ENCODE peak calls at places on chromosomes 13 and 19, in five cellular contexts. Y is HepG2, V is SK-N-SH, U is HCT116, A is GM12878. G is an unnamed sample.

GRCh38 chr13:101738336-101738735 is 285.9 kb downstream of the ITGBL1 start:
- DNase-seq in A (no peak), Y (no peak), V (no peak), U (no peak), G (no peak)

GRCh38 chr13:49545661-49546060 is 39.7 kb downstream of the RCBTB1 start:
- DNase-seq in A (no peak), Y (no peak), V (no peak), U (no peak), G (no peak)

GRCh38 chr19:13024126-13024957 is 29.1 kb downstream of the NFIX start:
- DNase-seq in Y (no peak), U (no peak), A (no peak), V (no peak), G (no peak)

GRCh38 chr19:35940839-35941238 is 4.7 kb downstream of the LRFN3 start:
- DNase-seq in U (no peak), V (no peak), A (no peak), Y (no peak), G (no peak)

GRCh38 chr13:95087746-95088305 is 213.4 kb downstream of the ABCC4 start:
- DNase-seq in A (no peak), V (no peak), U (no peak), Y (peak), G (peak)

GRCh38 chr19:41816761-41817160 is 20.4 kb downstream of the CEACAM3 start:
- DNase-seq in V (no peak), A (no peak), Y (no peak), U (no peak), G (no peak)

GRCh38 chr13:97880298-97880675 is 73.2 kb upstream of the IPO5 start:
- DNase-seq in Y (no peak), U (no peak), A (no peak), V (no peak), G (no peak)

GRCh38 chr13:21232196-21232595 is 55.7 kb downstream of the MRPL57 start:
- DNase-seq in A (no peak), V (no peak), U (no peak), Y (no peak), G (no peak)

GRCh38 chr19:10006335-10006708 is 4.0 kb downstream of the COL5A3 start:
- DNase-seq in U (no peak), Y (no peak), A (no peak), V (no peak), G (no peak)

GRCh38 chr19:54435551-54436016 is 13.4 kb upstream of the LENG8 start:
- DNase-seq in V (no peak), A (no peak), U (no peak), Y (no peak), G (no peak)

GRCh38 chr13:97933736-97934135 is 19.7 kb upstream of the IPO5 start:
- DNase-seq in V (no peak), A (no peak), U (no peak), Y (no peak), G (no peak)

GRCh38 chr13:109672545-109672944 is 113.8 kb downstream of the IRS2 start:
- DNase-seq in V (no peak), Y (no peak), A (no peak), U (no peak), G (no peak)

GRCh38 chr13:109332501-109333499 is 453.6 kb downstream of the IRS2 start:
- DNase-seq in Y (no peak), V (no peak), A (no peak), U (no peak), G (no peak)

GRCh38 chr13:30105381-30105780 is 202.0 kb downstream of the KATNAL1 start:
- DNase-seq in V (no peak), Y (no peak), U (no peak), A (no peak), G (no peak)

GRCh38 chr19:27745978-27746542 is 1466.9 kb downstream of the UQCRFS1 start:
- DNase-seq in U (no peak), V (no peak), A (no peak), Y (no peak), G (no peak)

GRCh38 chr13:85148009-85148408 is 651.2 kb downstream of the SLITRK6 start:
- DNase-seq in Y (peak), U (no peak), A (no peak), V (no peak), G (no peak)

GRCh38 chr19:56377105-56377924 is 16.0 kb downstream of the ZNF582 start:
- DNase-seq in V (no peak), A (no peak), U (no peak), Y (no peak), G (no peak)

GRCh38 chr13:35810286-35810685 is 320.9 kb downstream of the DCLK1 start:
- DNase-seq in V (peak), A (no peak), Y (no peak), U (no peak), G (no peak)

GRCh38 chr13:50236898-50237318 is 221.7 kb downstream of the KCNRG start:
- DNase-seq in U (no peak), A (peak), V (no peak), Y (no peak), G (no peak)

GRCh38 chr19:11382898-11383705 is 1.0 kb downstream of the EPOR start:
- DNase-seq in Y (peak), A (no peak), V (peak), U (peak), G (no peak)

GRCh38 chr13:51032831-51033230 is 78.2 kb downstream of the C13orf42 start:
- DNase-seq in Y (no peak), V (no peak), A (no peak), U (no peak), G (no peak)

GRCh38 chr13:111494641-111495040 is 174.2 kb downstream of the TEX29 start:
- DNase-seq in A (no peak), U (no peak), Y (no peak), V (no peak), G (no peak)

GRCh38 chr13:29892149-29892548 is 41.7 kb upstream of the UBL3 start:
- DNase-seq in A (no peak), V (no peak), U (no peak), Y (no peak), G (no peak)

DNA sequence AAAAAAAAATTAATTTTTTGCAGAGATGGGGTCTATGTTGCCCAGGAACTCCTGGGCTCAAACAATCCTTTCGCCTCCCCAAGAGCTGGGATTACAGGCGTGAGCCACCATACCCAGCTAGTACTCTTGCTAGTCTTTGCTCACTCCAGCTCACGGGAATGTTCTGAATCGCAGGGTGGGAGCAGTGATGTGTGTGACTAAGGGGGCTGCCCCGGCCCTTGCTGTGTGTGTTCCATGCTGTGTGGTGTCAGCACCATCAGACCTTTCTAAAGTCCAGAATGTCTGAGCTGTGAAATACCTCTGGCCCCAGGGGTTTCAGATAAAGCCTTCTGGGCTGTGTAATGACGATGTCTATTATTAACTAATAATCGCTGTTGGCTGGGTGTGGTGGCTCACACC is 2.6 kb downstream of the ACP4 start:
- DNase-seq in V (peak), A (no peak), Y (no peak), U (no peak), G (no peak)
- TF ChIP-seq JUND in V (no peak), A (no peak), Y (no peak), U (no peak), G (no peak)

DNA sequence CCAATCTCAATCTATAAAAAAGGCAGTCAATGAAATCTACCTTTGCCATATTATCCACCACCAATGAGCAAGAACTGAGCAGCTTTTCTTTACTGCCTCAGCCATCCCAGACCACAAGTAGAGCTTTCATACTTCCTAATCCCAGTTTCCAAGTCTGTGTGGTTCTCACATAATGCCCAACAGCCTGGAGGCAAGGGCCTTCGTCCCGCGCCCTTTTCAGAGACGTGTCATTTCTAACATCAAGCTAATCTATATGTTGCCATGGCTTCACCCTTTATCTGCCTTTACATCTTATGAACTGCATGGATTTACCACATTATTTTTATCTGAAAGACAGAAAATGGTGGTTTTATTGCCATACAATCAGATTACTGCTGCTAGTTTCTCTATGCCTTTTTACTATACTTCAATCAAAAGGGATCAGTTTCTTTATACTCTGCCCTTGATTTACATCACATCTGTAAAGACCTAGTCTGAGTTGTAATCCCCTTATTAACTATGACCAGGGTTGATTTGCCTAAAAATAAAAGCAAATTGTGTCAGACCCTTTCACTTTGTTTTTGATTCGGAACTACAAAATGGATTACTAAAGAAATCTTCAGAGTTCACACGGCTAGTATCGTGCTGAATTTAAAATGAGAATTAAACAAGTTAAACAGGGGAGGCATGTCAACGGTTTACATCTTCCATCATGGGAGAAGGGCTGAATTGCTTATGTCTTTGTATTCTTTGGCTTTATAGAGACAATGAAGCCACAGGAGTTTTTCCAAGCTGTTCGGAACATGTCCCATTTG is 5.8 kb downstream of the EFNB2 start:
- DNase-seq in V (peak), U (no peak), A (no peak), Y (no peak), G (no peak)
- TF ChIP-seq JUND in V (no peak), U (no peak), A (no peak), Y (no peak), G (no peak)

GRCh38 chr19:3819989-3820388 is 33.8 kb upstream of the MATK start:
- DNase-seq in V (no peak), U (no peak), Y (no peak), A (no peak), G (no peak)

GRCh38 chr19:3821156-3821555 is 35.0 kb upstream of the MATK start:
- DNase-seq in Y (no peak), V (no peak), U (no peak), A (no peak), G (no peak)

GRCh38 chr19:3823345-3823704 is 37.1 kb upstream of the MATK start:
- DNase-seq in A (no peak), Y (no peak), V (peak), U (no peak), G (no peak)

GRCh38 chr19:3822683-3823344 is 36.6 kb upstream of the MATK start:
- DNase-seq in A (no peak), Y (no peak), U (no peak), V (peak), G (no peak)

DNA sequence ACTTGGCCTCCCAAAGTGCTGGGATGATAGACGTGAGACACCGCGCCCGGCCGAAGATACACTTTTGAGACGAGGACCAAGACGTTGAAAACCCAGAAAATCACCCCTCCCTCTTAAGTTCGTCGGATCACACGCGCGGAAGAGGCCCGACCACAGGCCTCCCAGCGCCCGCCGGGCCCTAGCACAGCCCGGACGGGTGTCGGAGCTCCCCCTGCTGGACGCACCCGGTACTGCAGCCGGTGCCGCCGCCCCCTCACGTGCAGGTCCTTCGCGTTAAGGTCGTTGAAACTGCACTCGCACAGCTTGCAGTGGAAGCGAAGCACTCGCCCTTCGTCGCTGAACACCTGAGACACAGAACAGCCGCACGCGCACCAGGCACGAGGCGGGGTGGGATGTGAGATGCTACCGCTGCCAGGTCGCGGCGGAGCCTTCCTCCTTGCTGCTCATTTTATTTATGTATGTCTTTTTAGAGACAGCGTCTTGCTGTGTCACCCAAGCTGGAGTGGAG is 35.7 kb upstream of the MATK start:
- DNase-seq in U (peak), Y (peak), V (peak), A (no peak), G (peak)
- TF ChIP-seq JUND in U (no peak), Y (no peak), V (no peak), A (no peak), G (no peak)

GRCh38 chr19:17908244-17908643 is 24.6 kb upstream of the CCDC124 start:
- DNase-seq in A (no peak), V (no peak), Y (no peak), U (no peak), G (no peak)

DNA sequence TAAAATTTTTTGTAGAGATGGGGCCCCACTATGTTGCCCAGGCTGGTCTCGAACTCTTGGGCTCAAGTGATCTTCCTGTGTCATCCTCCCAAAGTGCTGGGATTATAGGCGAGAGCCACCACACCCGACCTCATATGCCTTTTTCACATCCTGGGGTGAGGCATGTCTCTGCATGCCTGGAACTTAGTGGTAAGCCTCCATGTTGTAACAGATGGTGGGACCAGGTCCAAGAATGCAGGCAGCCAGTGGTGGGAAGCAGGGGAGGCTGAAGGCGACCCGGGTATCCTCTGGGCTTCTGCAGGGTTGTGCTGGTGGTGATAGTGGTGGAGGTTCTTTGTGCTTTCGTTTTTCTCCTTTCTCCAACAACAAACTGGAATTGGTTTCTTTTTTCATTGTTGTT is 30.1 kb upstream of the CCDC124 start:
- DNase-seq in Y (no peak), A (no peak), U (no peak), V (no peak), G (peak)
- TF ChIP-seq JUND in Y (no peak), A (no peak), U (no peak), V (no peak), G (no peak)

DNA sequence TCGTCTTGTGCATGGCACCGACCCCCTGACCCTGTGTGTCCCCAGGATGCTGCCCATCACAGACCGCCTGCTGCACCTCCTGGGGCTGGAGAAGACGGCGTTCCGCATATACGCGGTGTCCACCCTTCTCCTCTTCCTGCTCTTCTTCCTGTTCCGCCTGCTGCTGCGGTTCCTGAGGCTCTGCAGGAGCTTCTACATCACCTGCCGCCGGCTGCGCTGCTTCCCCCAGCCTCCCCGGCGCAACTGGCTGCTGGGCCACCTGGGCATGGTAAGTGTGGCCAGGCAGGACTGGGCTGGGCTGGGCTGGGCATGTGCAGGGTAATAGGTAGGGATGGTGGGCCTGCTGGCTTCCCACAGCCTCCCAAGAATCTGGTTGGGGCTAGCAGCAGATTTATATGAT is 17.0 kb downstream of the CYP4F22 start:
- DNase-seq in Y (no peak), A (no peak), V (no peak), U (no peak), G (no peak)
- TF ChIP-seq JUND in Y (no peak), A (no peak), V (no peak), U (no peak), G (no peak)

GRCh38 chr19:2260341-2260751 is 4.1 kb upstream of the JSRP1 start:
- DNase-seq in Y (no peak), U (no peak), A (no peak), V (no peak), G (no peak)
- TF ChIP-seq JUND in Y (no peak), U (no peak), A (peak), V (no peak), G (no peak)

GRCh38 chr13:32790731-32791130 is 204.5 kb downstream of the PDS5B start:
- DNase-seq in A (no peak), V (no peak), U (no peak), Y (peak), G (no peak)

GRCh38 chr13:32796754-32797153 is 210.5 kb downstream of the PDS5B start:
- DNase-seq in A (no peak), V (no peak), Y (no peak), U (no peak), G (no peak)

GRCh38 chr13:32791545-32792172 is 205.4 kb downstream of the PDS5B start:
- DNase-seq in V (no peak), U (no peak), A (peak), Y (peak), G (no peak)
- TF ChIP-seq JUND in V (no peak), U (no peak), A (no peak), Y (no peak), G (no peak)

GRCh38 chr13:47623862-47624261 is 377.2 kb downstream of the SUCLA2 start:
- DNase-seq in Y (no peak), U (no peak), A (no peak), V (no peak), G (no peak)

GRCh38 chr13:47632311-47632710 is 368.8 kb downstream of the SUCLA2 start:
- DNase-seq in U (no peak), V (no peak), Y (no peak), A (no peak), G (no peak)

DNA sequence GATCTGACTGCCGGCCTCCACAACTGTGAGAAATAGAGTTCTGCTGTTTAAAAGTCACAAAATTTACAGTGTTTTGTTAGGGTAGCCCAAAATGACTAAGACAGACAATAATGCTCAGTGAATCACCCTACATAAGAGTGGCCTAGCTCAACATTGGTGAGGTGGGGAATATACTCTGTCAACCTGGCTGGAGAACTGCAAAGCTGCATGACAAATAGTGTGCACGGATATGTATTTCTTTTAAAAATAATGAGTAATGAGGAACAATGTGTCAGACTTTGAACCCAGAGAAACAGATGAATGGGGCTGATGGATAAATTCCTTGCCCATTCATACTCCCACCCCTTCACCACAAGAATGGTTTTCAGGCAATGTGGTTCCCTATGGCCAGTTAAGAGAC is 372.4 kb downstream of the SUCLA2 start:
- DNase-seq in V (no peak), U (no peak), A (no peak), Y (no peak), G (no peak)
- TF ChIP-seq JUND in V (peak), U (no peak), A (no peak), Y (no peak), G (no peak)

G was measured in T47D.